ENCODE peak calls at places on chromosome 5, in six cellular contexts. One of them, this sample, is unnamed.

GRCh38 chr5:7794301-7794700 is 56.6 kb downstream of the CFAP90 start:
- DNase-seq in CD4-positive, alpha-beta T cell: no peak
- DNase-seq in H9: no peak
- DNase-seq in thoracic aorta: no peak
- DNase-seq in choroid plexus epithelial cell: no peak
- DNase-seq in GM23338: peak
- DNase-seq in this sample: no peak

GRCh38 chr5:80753712-80754111 is 98.9 kb upstream of the DHFR start:
- DNase-seq in GM23338: no peak
- DNase-seq in thoracic aorta: no peak
- DNase-seq in H9: no peak
- DNase-seq in choroid plexus epithelial cell: no peak
- DNase-seq in CD4-positive, alpha-beta T cell: no peak
- DNase-seq in this sample: no peak

GRCh38 chr5:1056611-1057484 is 48.2 kb downstream of the NKD2 start:
- DNase-seq in CD4-positive, alpha-beta T cell: no peak
- DNase-seq in choroid plexus epithelial cell: no peak
- DNase-seq in thoracic aorta: no peak
- DNase-seq in H9: no peak
- DNase-seq in GM23338: no peak
- DNase-seq in this sample: no peak

GRCh38 chr5:90534922-90535321 is 5.5 kb upstream of the LYSMD3 start:
- DNase-seq in thoracic aorta: no peak
- DNase-seq in H9: no peak
- DNase-seq in choroid plexus epithelial cell: no peak
- DNase-seq in GM23338: no peak
- DNase-seq in CD4-positive, alpha-beta T cell: no peak
- DNase-seq in this sample: no peak

GRCh38 chr5:38267372-38267771 is 9.0 kb downstream of the EGFLAM start:
- DNase-seq in choroid plexus epithelial cell: no peak
- DNase-seq in thoracic aorta: no peak
- DNase-seq in H9: no peak
- DNase-seq in CD4-positive, alpha-beta T cell: no peak
- DNase-seq in GM23338: no peak
- DNase-seq in this sample: no peak

GRCh38 chr5:73605223-73606087 is 20.5 kb upstream of the ARHGEF28 start:
- DNase-seq in thoracic aorta: no peak
- DNase-seq in GM23338: no peak
- DNase-seq in CD4-positive, alpha-beta T cell: no peak
- DNase-seq in H9: no peak
- DNase-seq in choroid plexus epithelial cell: peak
- DNase-seq in this sample: no peak

GRCh38 chr5:119398713-119399492 is 43.1 kb downstream of the TNFAIP8 start:
- DNase-seq in GM23338: no peak
- DNase-seq in CD4-positive, alpha-beta T cell: no peak
- DNase-seq in choroid plexus epithelial cell: peak
- DNase-seq in thoracic aorta: peak
- DNase-seq in H9: no peak
- DNase-seq in this sample: peak

GRCh38 chr5:134438268-134438622 is 26.6 kb upstream of the CDKN2AIPNL start:
- DNase-seq in thoracic aorta: no peak
- DNase-seq in choroid plexus epithelial cell: peak
- DNase-seq in CD4-positive, alpha-beta T cell: no peak
- DNase-seq in GM23338: no peak
- DNase-seq in H9: no peak
- DNase-seq in this sample: peak

GRCh38 chr5:108367679-108368334 is 14.1 kb downstream of the FBXL17 start:
- DNase-seq in H9: no peak
- DNase-seq in GM23338: no peak
- DNase-seq in choroid plexus epithelial cell: no peak
- DNase-seq in thoracic aorta: no peak
- DNase-seq in CD4-positive, alpha-beta T cell: no peak
- DNase-seq in this sample: no peak

GRCh38 chr5:65811895-65812294 is 89.9 kb downstream of the NLN start:
- DNase-seq in CD4-positive, alpha-beta T cell: no peak
- DNase-seq in thoracic aorta: no peak
- DNase-seq in GM23338: no peak
- DNase-seq in choroid plexus epithelial cell: peak
- DNase-seq in H9: no peak
- DNase-seq in this sample: no peak

DNA sequence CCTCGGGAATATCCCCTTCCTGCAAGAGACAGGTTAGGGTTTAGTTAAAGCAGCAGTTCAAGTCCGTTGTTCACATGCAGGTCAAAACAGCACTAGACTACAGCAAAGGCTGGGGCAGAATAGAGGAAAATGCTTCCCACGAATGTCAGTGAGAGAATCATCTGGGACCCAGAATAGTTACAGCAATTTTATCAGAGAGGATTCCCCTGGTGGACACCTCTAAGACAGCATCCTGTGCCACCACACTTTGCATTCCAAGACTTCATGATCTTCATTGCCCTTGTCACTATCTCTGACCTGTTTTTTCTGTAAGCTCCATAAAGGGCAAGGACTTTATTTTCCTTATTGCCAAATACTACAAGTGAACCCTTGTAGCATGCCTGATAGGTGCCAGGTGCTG is 12.9 kb downstream of the GRXCR2 start:
- DNase-seq in H9: no peak
- DNase-seq in thoracic aorta: no peak
- DNase-seq in CD4-positive, alpha-beta T cell: no peak
- DNase-seq in GM23338: peak
- DNase-seq in choroid plexus epithelial cell: no peak
- DNase-seq in this sample: no peak
- TF ChIP-seq CTCF in H9: peak
- TF ChIP-seq CTCF in thoracic aorta: no peak
- TF ChIP-seq CTCF in CD4-positive, alpha-beta T cell: no peak
- TF ChIP-seq CTCF in GM23338: peak
- TF ChIP-seq CTCF in choroid plexus epithelial cell: peak
- TF ChIP-seq CTCF in this sample: no peak

GRCh38 chr5:14221768-14222167 is 78.6 kb downstream of the TRIO start:
- DNase-seq in CD4-positive, alpha-beta T cell: no peak
- DNase-seq in thoracic aorta: no peak
- DNase-seq in GM23338: no peak
- DNase-seq in choroid plexus epithelial cell: no peak
- DNase-seq in H9: no peak
- DNase-seq in this sample: no peak

GRCh38 chr5:14222182-14222581 is 79.0 kb downstream of the TRIO start:
- DNase-seq in CD4-positive, alpha-beta T cell: no peak
- DNase-seq in choroid plexus epithelial cell: no peak
- DNase-seq in GM23338: no peak
- DNase-seq in H9: no peak
- DNase-seq in thoracic aorta: no peak
- DNase-seq in this sample: no peak

GRCh38 chr5:14220642-14221041 is 77.5 kb downstream of the TRIO start:
- DNase-seq in thoracic aorta: no peak
- DNase-seq in choroid plexus epithelial cell: no peak
- DNase-seq in H9: no peak
- DNase-seq in GM23338: no peak
- DNase-seq in CD4-positive, alpha-beta T cell: no peak
- DNase-seq in this sample: no peak

GRCh38 chr5:14225173-14225834 is 82.2 kb downstream of the TRIO start:
- DNase-seq in GM23338: no peak
- DNase-seq in CD4-positive, alpha-beta T cell: no peak
- DNase-seq in choroid plexus epithelial cell: no peak
- DNase-seq in H9: no peak
- DNase-seq in thoracic aorta: no peak
- DNase-seq in this sample: no peak

GRCh38 chr5:14223372-14223771 is 80.2 kb downstream of the TRIO start:
- DNase-seq in H9: no peak
- DNase-seq in choroid plexus epithelial cell: no peak
- DNase-seq in thoracic aorta: no peak
- DNase-seq in GM23338: no peak
- DNase-seq in CD4-positive, alpha-beta T cell: no peak
- DNase-seq in this sample: no peak
- TF ChIP-seq CTCF in H9: no peak
- TF ChIP-seq CTCF in choroid plexus epithelial cell: no peak
- TF ChIP-seq CTCF in thoracic aorta: no peak
- TF ChIP-seq CTCF in GM23338: no peak
- TF ChIP-seq CTCF in CD4-positive, alpha-beta T cell: no peak
- TF ChIP-seq CTCF in this sample: no peak

GRCh38 chr5:54766748-54767147 is 218.6 kb downstream of the ESM1 start:
- DNase-seq in CD4-positive, alpha-beta T cell: no peak
- DNase-seq in GM23338: peak
- DNase-seq in H9: no peak
- DNase-seq in choroid plexus epithelial cell: no peak
- DNase-seq in thoracic aorta: no peak
- DNase-seq in this sample: no peak
- TF ChIP-seq CTCF in CD4-positive, alpha-beta T cell: no peak
- TF ChIP-seq CTCF in GM23338: peak
- TF ChIP-seq CTCF in H9: peak
- TF ChIP-seq CTCF in choroid plexus epithelial cell: peak
- TF ChIP-seq CTCF in thoracic aorta: no peak
- TF ChIP-seq CTCF in this sample: no peak

DNA sequence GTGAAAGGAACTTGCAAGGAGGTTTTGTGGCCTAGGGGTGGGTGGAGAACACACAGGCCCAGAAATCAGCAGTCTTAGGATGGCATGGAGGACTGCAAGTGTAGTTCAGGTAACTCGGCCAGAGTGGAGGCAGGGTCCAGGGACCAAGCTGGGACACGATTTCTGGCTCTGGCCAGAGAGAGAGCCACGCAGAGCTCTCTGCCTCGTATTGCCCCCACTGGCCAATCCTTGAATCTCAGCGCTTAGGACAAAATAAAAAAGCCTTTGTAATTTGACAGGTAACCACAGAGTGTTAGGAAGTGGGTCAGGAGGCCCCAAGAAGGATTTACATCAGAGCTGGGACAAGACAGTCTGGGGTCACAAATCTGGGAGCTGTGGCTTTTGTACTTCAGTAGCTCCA is 11.7 kb downstream of the MAP3K1 start:
- DNase-seq in thoracic aorta: no peak
- DNase-seq in GM23338: peak
- DNase-seq in choroid plexus epithelial cell: no peak
- DNase-seq in CD4-positive, alpha-beta T cell: no peak
- DNase-seq in H9: peak
- DNase-seq in this sample: no peak
- TF ChIP-seq CTCF in thoracic aorta: peak
- TF ChIP-seq CTCF in GM23338: peak
- TF ChIP-seq CTCF in choroid plexus epithelial cell: peak
- TF ChIP-seq CTCF in CD4-positive, alpha-beta T cell: peak
- TF ChIP-seq CTCF in H9: peak
- TF ChIP-seq CTCF in this sample: no peak

GRCh38 chr5:14447958-14448881 is 133.4 kb upstream of the OTULINL start:
- DNase-seq in thoracic aorta: no peak
- DNase-seq in H9: no peak
- DNase-seq in CD4-positive, alpha-beta T cell: no peak
- DNase-seq in GM23338: no peak
- DNase-seq in choroid plexus epithelial cell: peak
- DNase-seq in this sample: no peak
- TF ChIP-seq CTCF in thoracic aorta: no peak
- TF ChIP-seq CTCF in H9: no peak
- TF ChIP-seq CTCF in CD4-positive, alpha-beta T cell: no peak
- TF ChIP-seq CTCF in GM23338: no peak
- TF ChIP-seq CTCF in choroid plexus epithelial cell: no peak
- TF ChIP-seq CTCF in this sample: no peak

GRCh38 chr5:16934123-16934522 is 2.0 kb downstream of the MYO10 start:
- DNase-seq in GM23338: peak
- DNase-seq in choroid plexus epithelial cell: peak
- DNase-seq in thoracic aorta: no peak
- DNase-seq in H9: peak
- DNase-seq in CD4-positive, alpha-beta T cell: no peak
- DNase-seq in this sample: no peak
- TF ChIP-seq CTCF in GM23338: peak
- TF ChIP-seq CTCF in choroid plexus epithelial cell: peak
- TF ChIP-seq CTCF in thoracic aorta: peak
- TF ChIP-seq CTCF in H9: peak
- TF ChIP-seq CTCF in CD4-positive, alpha-beta T cell: no peak
- TF ChIP-seq CTCF in this sample: peak

DNA sequence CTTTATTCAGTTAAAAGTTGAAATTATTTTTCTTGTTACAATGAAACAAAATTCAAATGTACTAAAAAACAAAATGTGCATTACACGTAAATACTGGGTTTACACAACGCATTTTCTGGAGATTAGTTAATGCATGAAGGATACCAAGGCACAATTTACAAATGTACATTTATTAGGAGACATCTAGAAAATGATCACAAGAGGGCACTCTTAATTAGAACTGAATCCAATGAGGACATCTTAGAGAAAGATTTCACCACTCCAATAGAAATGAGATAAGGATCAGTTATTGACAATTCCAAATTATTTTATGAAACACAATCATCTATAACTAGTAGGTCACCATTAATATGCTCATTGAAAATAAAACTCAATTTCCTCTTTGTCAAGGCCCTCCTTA is 36.6 kb upstream of the CDH12 start:
- DNase-seq in H9: no peak
- DNase-seq in thoracic aorta: no peak
- DNase-seq in choroid plexus epithelial cell: peak
- DNase-seq in CD4-positive, alpha-beta T cell: no peak
- DNase-seq in GM23338: peak
- DNase-seq in this sample: no peak
- TF ChIP-seq CTCF in H9: peak
- TF ChIP-seq CTCF in thoracic aorta: no peak
- TF ChIP-seq CTCF in choroid plexus epithelial cell: peak
- TF ChIP-seq CTCF in CD4-positive, alpha-beta T cell: no peak
- TF ChIP-seq CTCF in GM23338: peak
- TF ChIP-seq CTCF in this sample: no peak

This sample was measured in gastrocnemius medialis.